ENCODE peak calls at places on chromosomes 2 and 18, in six cellular contexts. W is CD8-positive, alpha-beta memory T cell; U is ascending aorta; F is tibial artery; E is GM12878; O is IMR-90. M is an unnamed sample. For H3K9me3, the result is how much of the 10 kb centered on the place peaks cover.

GRCh38 chr2:231110551-231110950 is 14.3 kb downstream of the HTR2B start:
- DNase-seq in U (no peak), E (no peak), W (no peak), F (no peak), O (peak), M (no peak)

GRCh38 chr2:215728504-215729065 is 284.8 kb downstream of the MREG start:
- DNase-seq in E (peak), O (peak), W (no peak), F (peak), U (peak), M (peak)

GRCh38 chr18:62128157-62128556 is 58.7 kb downstream of the PIGN start:
- DNase-seq in W (no peak), O (peak), E (no peak), F (no peak), U (no peak), M (no peak)

GRCh38 chr2:239828192-239828972 is 196.8 kb downstream of the NDUFA10 start:
- DNase-seq in E (no peak), W (no peak), F (no peak), O (no peak), U (peak), M (no peak)

GRCh38 chr2:102368461-102369109 is 13.0 kb downstream of the IL18R1 start:
- DNase-seq in E (no peak), F (no peak), O (no peak), W (peak), U (no peak), M (no peak)

GRCh38 chr2:42028571-42029148 is 19.2 kb upstream of the PKDCC start:
- DNase-seq in E (peak), O (no peak), U (no peak), F (no peak), W (no peak), M (no peak)

GRCh38 chr2:159152119-159152778 is 134.3 kb downstream of the WDSUB1 start:
- DNase-seq in O (no peak), F (no peak), W (no peak), E (no peak), U (no peak), M (no peak)

GRCh38 chr18:9690418-9691178 is 17.5 kb upstream of the RAB31 start:
- DNase-seq in F (no peak), O (peak), W (no peak), E (no peak), U (peak), M (no peak)

GRCh38 chr2:108182489-108182888 is 57.3 kb upstream of the SULT1C3 start:
- DNase-seq in E (no peak), U (no peak), O (no peak), W (no peak), F (no peak), M (no peak)

GRCh38 chr2:148071351-148071750 is 50.5 kb downstream of the MBD5 start:
- DNase-seq in E (no peak), O (no peak), U (no peak), W (no peak), F (no peak), M (no peak)

GRCh38 chr2:149236413-149236812 is 94.0 kb upstream of the LYPD6 start:
- DNase-seq in W (no peak), O (no peak), E (no peak), U (no peak), F (no peak), M (no peak)

GRCh38 chr2:34115076-34115475 is 516.0 kb upstream of the FAM98A start:
- DNase-seq in U (no peak), O (no peak), E (no peak), F (no peak), W (no peak), M (no peak)

GRCh38 chr2:241261628-241262027 is 53.8 kb downstream of the HDLBP start:
- DNase-seq in E (no peak), O (no peak), F (no peak), W (no peak), U (peak), M (no peak)

GRCh38 chr2:221283896-221284295 is 288.2 kb downstream of the EPHA4 start:
- DNase-seq in F (no peak), W (no peak), E (no peak), O (peak), U (no peak), M (no peak)

GRCh38 chr2:36356199-36356989 is 816 bp downstream of the CRIM1 start:
- DNase-seq in W (peak), F (no peak), O (peak), E (no peak), U (peak), M (no peak)

GRCh38 chr2:238157506-238158017 is 1.2 kb upstream of the ERFE start:
- DNase-seq in E (no peak), U (no peak), O (no peak), F (no peak), W (no peak), M (no peak)

GRCh38 chr2:134836986-134837385 is 1.4 kb upstream of the ACMSD start:
- DNase-seq in F (no peak), O (peak), U (no peak), W (no peak), E (no peak), M (no peak)

GRCh38 chr2:43254331-43254730 is 27.9 kb upstream of the ZFP36L2 start:
- DNase-seq in F (no peak), W (no peak), O (no peak), E (no peak), U (no peak), M (no peak)

GRCh38 chr2:201363857-201364560 is 6.9 kb upstream of the FLACC1 start:
- DNase-seq in W (peak), O (peak), E (peak), U (no peak), F (no peak), M (peak)

GRCh38 chr2:103401621-103402020 is 639.8 kb downstream of the TMEM182 start:
- DNase-seq in O (no peak), E (no peak), F (no peak), W (no peak), U (no peak), M (no peak)

GRCh38 chr2:23091019-23091418 is 294.0 kb upstream of the KLHL29 start:
- DNase-seq in W (no peak), U (no peak), F (no peak), O (no peak), E (no peak), M (no peak)
- H3K9me3 ChIP-seq in W (under half), U (under half), F (under half), O (under half), E (under half), M (under half)

GRCh38 chr2:79552653-79553052 is 39.8 kb downstream of the CTNNA2 start:
- DNase-seq in F (no peak), O (no peak), U (no peak), W (no peak), E (no peak), M (no peak)

DNA sequence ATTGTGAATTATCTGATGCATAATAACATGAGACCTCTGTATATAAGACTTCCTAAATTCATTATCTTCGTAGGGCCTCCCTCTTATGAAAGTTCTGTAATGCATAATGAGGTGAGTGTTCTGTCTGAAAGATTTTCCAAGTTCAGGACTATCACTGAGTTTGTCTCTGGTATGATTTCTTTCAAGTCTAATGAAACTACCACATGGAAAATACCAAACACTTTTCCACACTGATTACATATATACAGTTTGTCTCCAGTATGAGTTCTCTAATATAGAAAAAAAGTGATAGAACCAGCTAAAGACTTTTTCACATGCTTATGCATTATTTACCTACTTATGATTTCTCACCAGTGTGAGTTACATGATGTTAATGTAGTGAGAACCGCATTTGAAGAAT is 34.7 kb downstream of the CTNNA2 start:
- DNase-seq in F (no peak), E (no peak), W (no peak), U (no peak), O (no peak), M (no peak)
- H3K9me3 ChIP-seq in F (under half), E (under half), W (under half), U (under half), O (under half), M (half or more)

DNA sequence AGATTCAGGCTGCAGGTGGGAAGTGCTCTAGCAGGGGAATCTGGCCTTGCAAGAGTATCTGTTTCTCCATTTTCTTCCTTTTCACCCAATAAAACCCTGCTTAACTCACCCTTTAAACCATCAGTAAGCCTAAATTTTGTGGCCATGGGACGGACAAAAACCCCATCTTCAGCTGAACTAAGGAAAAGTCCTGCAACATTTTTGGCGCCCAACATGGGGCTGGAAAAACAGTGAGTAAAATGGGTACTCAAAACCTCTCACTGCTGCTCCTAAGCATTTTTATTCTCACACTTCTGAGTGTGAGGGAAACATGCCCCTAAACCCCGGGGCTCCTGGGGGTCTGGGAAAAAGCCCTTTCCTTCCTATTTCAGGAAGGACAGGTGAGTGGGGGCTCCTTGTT is 414.3 kb downstream of the ZNF804A start:
- DNase-seq in E (no peak), W (no peak), F (no peak), O (peak), U (no peak), M (no peak)
- H3K9me3 ChIP-seq in E (under half), W (under half), F (under half), O (under half), U (under half), M (under half)

GRCh38 chr2:2701176-2701781 is 370.2 kb upstream of the MYT1L start:
- DNase-seq in E (no peak), F (no peak), O (no peak), U (no peak), W (no peak), M (no peak)
- H3K9me3 ChIP-seq in E (under half), F (under half), O (under half), U (under half), W (under half), M (under half)

GRCh38 chr18:72940509-72940908 is 72.7 kb upstream of the NETO1 start:
- DNase-seq in F (no peak), O (no peak), W (no peak), E (no peak), U (no peak), M (no peak)

GRCh38 chr18:72941001-72941400 is 73.2 kb upstream of the NETO1 start:
- DNase-seq in O (no peak), U (no peak), W (no peak), E (no peak), F (no peak), M (no peak)

DNA sequence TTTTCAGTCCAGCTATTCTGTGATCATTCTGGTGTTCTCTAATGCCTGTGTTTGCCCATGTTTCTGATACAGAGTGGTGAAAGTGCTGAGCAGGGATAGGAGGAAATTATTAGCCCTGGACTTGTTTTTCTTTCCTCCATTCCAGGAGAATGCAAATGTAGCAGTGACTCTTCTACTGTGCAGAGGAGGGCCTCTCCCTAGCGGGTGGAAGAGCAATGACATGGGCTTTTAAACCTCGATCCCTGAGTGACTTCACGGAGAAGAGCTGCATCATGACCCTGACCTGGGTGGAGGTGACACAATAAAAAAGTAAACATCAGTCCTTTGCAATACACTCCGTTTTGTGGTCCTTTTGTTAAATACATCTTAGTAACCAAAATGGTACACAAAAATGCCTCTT is 68.0 kb upstream of the NETO1 start:
- DNase-seq in U (no peak), F (no peak), O (no peak), W (no peak), E (no peak), M (no peak)
- H3K9me3 ChIP-seq in U (under half), F (under half), O (under half), W (under half), E (under half), M (under half)

DNA sequence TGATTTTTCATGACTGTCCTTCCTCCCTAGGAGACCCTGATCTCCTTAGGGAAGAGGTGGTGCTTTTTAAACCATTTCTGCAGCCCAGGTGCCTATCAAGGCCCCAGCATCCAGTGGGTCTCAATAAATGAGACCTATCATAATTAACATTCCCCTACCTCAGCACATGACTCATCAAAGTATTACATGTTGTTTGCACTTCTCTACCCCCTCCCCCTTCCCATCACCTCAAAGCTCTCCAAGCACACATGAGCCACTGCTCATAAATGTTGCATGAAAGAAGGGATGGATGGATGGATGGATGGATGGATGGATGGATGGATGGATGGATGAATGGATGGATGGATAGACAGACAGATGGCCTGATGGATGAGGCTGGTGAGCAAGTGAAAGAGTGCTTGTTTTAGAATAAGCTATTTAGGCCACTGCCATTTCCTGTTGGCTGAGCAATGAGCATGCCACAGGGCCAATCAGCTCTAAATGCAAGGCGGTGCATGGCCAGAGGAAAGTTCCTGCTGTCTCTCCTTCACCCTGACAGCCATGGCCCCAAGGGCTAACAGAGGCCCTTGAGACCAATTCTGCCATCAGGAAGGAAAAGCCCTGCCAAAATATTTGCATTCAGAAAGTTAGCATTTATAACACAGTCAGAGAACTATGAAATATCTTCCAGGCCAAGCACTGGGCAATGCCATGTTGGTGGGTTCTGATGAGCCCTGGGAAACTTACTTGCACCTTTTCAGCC is 20.9 kb upstream of the STEAP3 start:
- DNase-seq in E (no peak), U (no peak), W (no peak), F (no peak), O (no peak), M (no peak)
- H3K9me3 ChIP-seq in E (under half), U (under half), W (under half), F (under half), O (under half), M (under half)

GRCh38 chr2:204722691-204723090 is 177.4 kb downstream of the PARD3B start:
- DNase-seq in F (no peak), U (no peak), W (no peak), O (no peak), E (no peak), M (no peak)
- H3K9me3 ChIP-seq in F (under half), U (under half), W (under half), O (under half), E (under half), M (under half)

DNA sequence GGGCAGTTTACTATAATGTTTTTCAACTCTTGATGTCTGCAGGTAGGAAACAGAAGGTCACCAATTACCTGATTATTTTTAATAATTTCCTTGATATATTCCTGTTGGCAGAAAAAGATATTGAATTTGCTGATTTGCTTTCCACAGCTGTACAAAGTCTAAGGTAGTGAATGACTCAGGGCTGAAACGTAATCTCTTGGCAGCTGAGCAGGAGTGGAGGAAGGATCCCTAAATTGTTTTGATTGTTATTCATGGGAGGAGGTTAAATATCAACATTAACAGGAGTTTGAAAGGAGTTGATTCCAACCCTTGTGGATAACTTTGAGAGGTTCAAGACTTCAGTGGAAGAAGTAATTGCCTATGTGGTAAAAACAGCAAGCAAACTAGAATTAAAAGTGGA is 345.2 kb upstream of the SLC8A1 start:
- DNase-seq in W (no peak), E (no peak), O (peak), F (no peak), U (no peak), M (no peak)
- H3K9me3 ChIP-seq in W (under half), E (under half), O (under half), F (under half), U (under half), M (under half)

DNA sequence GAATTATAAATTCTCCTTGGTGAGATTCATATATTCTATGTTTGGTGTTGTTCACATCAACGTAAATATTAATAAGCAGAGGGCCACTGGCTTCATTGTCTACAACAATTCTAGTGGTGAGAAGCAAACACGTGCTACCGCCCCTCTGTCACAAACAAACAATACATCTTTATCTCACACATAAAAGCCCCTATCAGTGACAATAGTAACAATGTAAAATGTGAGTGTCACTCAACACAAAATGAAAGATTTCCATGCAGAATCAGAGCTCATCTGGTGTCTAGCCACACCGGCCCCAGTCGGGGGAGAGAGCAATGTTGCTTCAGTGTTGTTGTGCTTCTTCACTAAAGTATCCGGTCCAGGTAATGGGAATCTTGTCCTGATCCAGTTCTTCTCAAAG is 932.6 kb downstream of the SOCS6 start:
- DNase-seq in F (no peak), U (no peak), W (no peak), E (no peak), O (no peak), M (no peak)
- H3K9me3 ChIP-seq in F (under half), U (under half), W (under half), E (under half), O (under half), M (under half)